ENCODE peak calls at places on chromosomes 16 and 17, in nine cellular contexts. H, W, J, Z, P, M, T, K and R are unnamed samples.

GRCh38 chr16:19210968-19211367 is 42.9 kb downstream of the SYT17 start:
- DNase-seq in H (no peak), W (no peak), J (no peak), Z (no peak), P (peak; percentile 62), M (no peak), T (no peak), K (no peak), R (no peak)

GRCh38 chr16:23408242-23409201 is 44.5 kb downstream of the COG7 start:
- DNase-seq in H (no peak), W (peak; percentile 62), J (peak; percentile 74), Z (no peak), P (no peak), M (peak; percentile 58), T (no peak), K (peak; percentile 16), R (no peak)

GRCh38 chr16:70768205-70768580 is 32.8 kb downstream of the VAC14 start:
- DNase-seq in H (no peak), W (peak; percentile 24), J (no peak), Z (no peak), P (no peak), M (no peak), T (no peak), K (no peak), R (no peak)

GRCh38 chr17:61551255-61551742 is 39.7 kb downstream of the NACA2 start:
- DNase-seq in H (peak; percentile 42), W (peak; percentile 72), J (peak; percentile 68), Z (no peak), P (no peak), M (peak; percentile 25), T (no peak), K (peak; percentile 61), R (no peak)

GRCh38 chr17:37276475-37276874 is 99.3 kb upstream of the C17orf78 start:
- DNase-seq in H (no peak), W (peak; percentile 13), J (no peak), Z (no peak), P (no peak), M (no peak), T (no peak), K (no peak), R (no peak)

GRCh38 chr17:19382581-19383444 is 4.2 kb downstream of the MFAP4 start:
- DNase-seq in H (no peak), W (no peak), J (no peak), Z (peak; percentile 51), P (no peak), M (no peak), T (no peak), K (no peak), R (no peak)

GRCh38 chr16:580946-581498 is 8.8 kb upstream of the RAB40C start:
- DNase-seq in H (no peak), W (no peak), J (no peak), Z (no peak), P (no peak), M (no peak), T (no peak), K (no peak), R (no peak)

GRCh38 chr17:38789185-38789584 is 10.2 kb downstream of the PIP4K2B start:
- DNase-seq in H (no peak), W (no peak), J (no peak), Z (no peak), P (no peak), M (peak; percentile 82), T (no peak), K (peak; percentile 38), R (peak; percentile 40)

GRCh38 chr16:8878523-8878911 is 3.6 kb upstream of the LITAFD start:
- DNase-seq in H (no peak), W (peak; percentile 32), J (peak; percentile 62), Z (no peak), P (no peak), M (no peak), T (peak; percentile 64), K (peak; percentile 36), R (no peak)

GRCh38 chr16:695355-696089 is 5.3 kb upstream of the WDR24 start:
- DNase-seq in H (peak; percentile 28), W (no peak), J (no peak), Z (no peak), P (no peak), M (no peak), T (no peak), K (peak; percentile 77), R (no peak)

GRCh38 chr17:75614556-75615270 is 18.5 kb upstream of the SMIM5 start:
- DNase-seq in H (no peak), W (no peak), J (no peak), Z (no peak), P (no peak), M (no peak), T (no peak), K (no peak), R (no peak)

GRCh38 chr17:14303343-14304221 is 2.7 kb downstream of the HS3ST3B1 start:
- DNase-seq in H (peak; percentile 54), W (peak; percentile 32), J (no peak), Z (no peak), P (peak; percentile 83), M (no peak), T (no peak), K (peak; percentile 76), R (no peak)

GRCh38 chr17:14302421-14303099 is 1.7 kb downstream of the HS3ST3B1 start:
- DNase-seq in H (peak; percentile 94), W (peak; percentile 83), J (peak; percentile 83), Z (peak; percentile 97), P (peak; percentile 95), M (no peak), T (no peak), K (peak; percentile 89), R (peak; percentile 70)

GRCh38 chr17:14300628-14301278 is at the start of gene HS3ST3B1:
- DNase-seq in H (peak; percentile 99), W (peak; percentile 100), J (peak; percentile 99), Z (peak; percentile 100), P (peak; percentile 100), M (peak; percentile 99), T (peak; percentile 57), K (peak; percentile 100), R (peak; percentile 100)

GRCh38 chr17:14301279-14301760 is 439 bp downstream of the HS3ST3B1 start:
- DNase-seq in H (peak; percentile 60), W (no peak), J (no peak), Z (no peak), P (no peak), M (no peak), T (no peak), K (peak; percentile 53), R (no peak)

DNA sequence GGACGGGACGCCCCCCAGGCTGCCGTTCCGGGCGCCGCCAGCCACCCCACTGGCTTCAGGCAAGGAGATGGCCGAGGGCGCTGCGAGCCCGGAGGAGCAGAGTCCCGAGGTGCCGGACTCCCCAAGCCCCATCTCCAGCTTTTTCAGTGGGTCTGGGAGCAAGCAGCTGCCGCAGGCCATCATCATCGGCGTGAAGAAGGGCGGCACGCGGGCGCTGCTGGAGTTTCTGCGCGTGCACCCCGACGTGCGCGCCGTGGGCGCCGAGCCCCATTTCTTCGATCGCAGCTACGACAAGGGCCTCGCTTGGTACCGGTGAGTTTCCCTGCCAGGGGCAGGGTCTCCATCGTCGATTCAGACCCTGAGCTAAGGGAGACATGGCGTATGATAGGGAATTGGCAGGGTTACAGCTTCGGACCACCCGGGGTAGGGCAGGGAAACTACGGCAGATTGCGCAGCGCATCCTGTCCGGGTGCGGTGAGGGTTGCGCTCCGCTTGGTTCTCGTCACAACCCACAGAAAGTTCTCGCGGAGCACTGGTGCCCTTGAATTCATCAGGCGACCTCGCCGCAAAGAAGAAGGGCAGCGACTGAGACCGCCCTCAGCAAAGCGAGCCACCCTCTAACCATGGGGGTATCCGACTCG is 1.0 kb downstream of the HS3ST3B1 start:
- DNase-seq in H (peak; percentile 47), W (peak; percentile 64), J (peak; percentile 61), Z (no peak), P (peak; percentile 83), M (no peak), T (no peak), K (no peak), R (no peak)
- TF ChIP-seq CTCF in H (no peak), W (no peak), J (no peak), Z (no peak), P (no peak), M (no peak), T (no peak), K (no peak), R (no peak)

GRCh38 chr17:79029327-79030009 is 5.5 kb downstream of the C1QTNF1 start:
- DNase-seq in H (no peak), W (no peak), J (no peak), Z (no peak), P (no peak), M (no peak), T (no peak), K (no peak), R (no peak)
- TF ChIP-seq CTCF in H (no peak), W (no peak), J (no peak), Z (no peak), P (no peak), M (no peak), T (no peak), K (no peak), R (no peak)

GRCh38 chr17:57773557-57773956 is 28.5 kb upstream of the CCDC182 start:
- DNase-seq in H (no peak), W (no peak), J (no peak), Z (no peak), P (no peak), M (no peak), T (no peak), K (no peak), R (no peak)

GRCh38 chr17:57776366-57776765 is 31.3 kb upstream of the CCDC182 start:
- DNase-seq in H (no peak), W (no peak), J (no peak), Z (no peak), P (no peak), M (no peak), T (no peak), K (no peak), R (no peak)

GRCh38 chr17:57774872-57775271 is 29.8 kb upstream of the CCDC182 start:
- DNase-seq in H (no peak), W (no peak), J (no peak), Z (no peak), P (no peak), M (no peak), T (no peak), K (no peak), R (no peak)

GRCh38 chr17:57767561-57767960 is 22.5 kb upstream of the CCDC182 start:
- DNase-seq in H (no peak), W (no peak), J (no peak), Z (no peak), P (no peak), M (no peak), T (no peak), K (peak; percentile 70), R (no peak)

DNA sequence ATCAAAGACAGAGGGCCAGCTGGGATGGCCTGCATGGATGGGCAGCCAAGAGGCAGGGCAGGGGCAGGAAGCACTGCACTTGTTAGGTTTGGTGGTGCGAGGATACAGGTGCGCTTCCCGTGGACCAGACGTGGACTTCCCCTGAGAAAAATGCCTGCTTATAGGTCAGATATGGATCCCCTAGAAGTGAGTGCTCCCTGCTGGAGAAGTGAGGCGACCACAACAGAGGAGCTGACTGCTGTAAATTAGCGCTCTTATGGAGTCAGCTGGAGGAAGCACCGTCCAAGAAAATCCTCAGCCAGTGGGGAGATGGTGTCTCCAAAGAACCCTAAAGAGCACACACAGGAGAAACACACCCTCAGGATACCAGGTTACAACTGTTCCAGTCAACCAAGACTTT is 27.7 kb upstream of the CCDC182 start:
- DNase-seq in H (no peak), W (no peak), J (no peak), Z (no peak), P (no peak), M (no peak), T (no peak), K (no peak), R (no peak)
- TF ChIP-seq CTCF in H (no peak), W (no peak), J (no peak), Z (no peak), P (no peak), M (no peak), T (no peak), K (peak; percentile 11), R (no peak)

GRCh38 chr16:1942810-1943726 is at the start of gene MSRB1:
- DNase-seq in H (peak; percentile 100), W (peak; percentile 95), J (peak; percentile 98), Z (peak; percentile 100), P (peak; percentile 100), M (peak; percentile 90), T (peak; percentile 67), K (peak; percentile 100), R (peak; percentile 95)
- TF ChIP-seq CTCF in H (no peak), W (no peak), J (no peak), Z (no peak), P (no peak), M (no peak), T (no peak), K (no peak), R (no peak)